ENCODE peak calls at places on chromosomes 11 and 22, in four cellular contexts. One of them, this sample, is unnamed.

GRCh38 chr11:57584341-57584740 is 13.1 kb upstream of the SERPING1 start:
- DNase-seq in HCT116: no peak
- DNase-seq in astrocyte of the spinal cord: no peak
- DNase-seq in A549: no peak
- DNase-seq in this sample: no peak

GRCh38 chr11:111064118-111064517 is 181.4 kb upstream of the POU2AF2 start:
- DNase-seq in HCT116: no peak
- DNase-seq in astrocyte of the spinal cord: peak
- DNase-seq in A549: no peak
- DNase-seq in this sample: peak

GRCh38 chr22:46656856-46657654 is 36.9 kb downstream of the GRAMD4 start:
- DNase-seq in HCT116: no peak
- DNase-seq in astrocyte of the spinal cord: no peak
- DNase-seq in A549: no peak
- DNase-seq in this sample: no peak

GRCh38 chr11:84865257-84865656 is 761.9 kb downstream of the DLG2 start:
- DNase-seq in HCT116: no peak
- DNase-seq in astrocyte of the spinal cord: no peak
- DNase-seq in A549: no peak
- DNase-seq in this sample: no peak

GRCh38 chr11:10622957-10623787 is 54.7 kb upstream of the LYVE1 start:
- DNase-seq in HCT116: no peak
- DNase-seq in astrocyte of the spinal cord: no peak
- DNase-seq in A549: no peak
- DNase-seq in this sample: no peak

GRCh38 chr22:43226368-43226979 is 39.5 kb upstream of the TTLL12 start:
- DNase-seq in HCT116: no peak
- DNase-seq in astrocyte of the spinal cord: peak
- DNase-seq in A549: no peak
- DNase-seq in this sample: no peak

GRCh38 chr22:45469573-45470383 is 32.9 kb upstream of the FBLN1 start:
- DNase-seq in HCT116: no peak
- DNase-seq in astrocyte of the spinal cord: no peak
- DNase-seq in A549: no peak
- DNase-seq in this sample: peak

GRCh38 chr11:9461760-9462134 is 935 bp downstream of the ZNF143 start:
- DNase-seq in HCT116: no peak
- DNase-seq in astrocyte of the spinal cord: peak
- DNase-seq in A549: peak
- DNase-seq in this sample: peak

GRCh38 chr11:71250512-71251158 is 1.7 kb downstream of the SHANK2 start:
- DNase-seq in HCT116: no peak
- DNase-seq in astrocyte of the spinal cord: no peak
- DNase-seq in A549: no peak
- DNase-seq in this sample: no peak
- H3K4me3 ChIP-seq in HCT116: peak
- H3K4me3 ChIP-seq in astrocyte of the spinal cord: peak
- H3K4me3 ChIP-seq in A549: peak
- H3K4me3 ChIP-seq in this sample: no peak

GRCh38 chr11:34359548-34359891 is 1.7 kb upstream of the ABTB2 start:
- DNase-seq in HCT116: peak
- DNase-seq in astrocyte of the spinal cord: no peak
- DNase-seq in A549: no peak
- DNase-seq in this sample: no peak
- TF ChIP-seq CTCF in HCT116: no peak
- TF ChIP-seq CTCF in astrocyte of the spinal cord: no peak
- TF ChIP-seq CTCF in A549: peak
- TF ChIP-seq CTCF in this sample: no peak

DNA sequence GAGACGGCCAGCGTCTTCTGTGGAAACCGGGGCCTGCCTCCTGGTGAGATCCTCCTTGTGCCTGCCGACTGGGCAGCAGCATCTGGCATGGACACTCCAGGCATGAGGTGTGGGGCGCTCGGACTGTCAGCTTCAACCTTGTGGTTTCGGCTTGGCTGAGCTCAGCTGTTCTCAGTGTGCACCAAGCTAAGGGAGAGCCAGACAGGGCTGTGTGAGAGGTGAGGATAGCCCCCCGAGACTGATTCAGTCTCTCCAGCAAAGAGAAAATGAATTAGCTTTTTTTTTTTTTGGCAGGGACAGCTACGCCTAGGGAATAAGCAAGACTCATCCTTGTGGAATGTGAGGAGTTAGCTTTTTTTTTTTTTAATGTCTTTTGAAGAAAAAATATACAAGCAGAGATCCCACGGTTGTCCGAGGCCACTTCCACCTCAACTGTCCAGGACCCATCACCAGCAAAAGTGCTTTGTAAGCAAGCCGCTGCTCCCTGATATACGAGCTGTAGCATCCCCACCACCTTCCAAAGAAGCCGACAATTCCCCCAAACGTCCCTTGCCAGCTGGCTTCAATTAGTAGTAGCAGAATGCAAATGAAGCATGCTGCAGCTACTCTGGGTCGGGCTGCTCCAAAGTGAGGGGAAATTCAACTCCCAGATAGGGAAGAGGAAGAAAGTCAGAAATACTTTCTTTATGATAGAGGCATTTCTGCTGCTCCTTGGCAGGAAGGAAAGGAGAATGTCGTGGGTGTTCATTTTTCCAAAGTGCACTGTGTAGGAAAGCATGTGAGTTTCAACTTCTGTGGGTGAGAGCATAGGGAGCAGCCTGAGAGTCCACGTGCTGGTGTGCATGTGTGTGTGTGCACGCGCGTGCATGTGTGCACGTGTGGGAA is 9.8 kb upstream of the THY1 start:
- DNase-seq in HCT116: no peak
- DNase-seq in astrocyte of the spinal cord: peak
- DNase-seq in A549: no peak
- DNase-seq in this sample: peak
- H3K4me3 ChIP-seq in HCT116: no peak
- H3K4me3 ChIP-seq in astrocyte of the spinal cord: peak
- H3K4me3 ChIP-seq in A549: no peak
- H3K4me3 ChIP-seq in this sample: peak

DNA sequence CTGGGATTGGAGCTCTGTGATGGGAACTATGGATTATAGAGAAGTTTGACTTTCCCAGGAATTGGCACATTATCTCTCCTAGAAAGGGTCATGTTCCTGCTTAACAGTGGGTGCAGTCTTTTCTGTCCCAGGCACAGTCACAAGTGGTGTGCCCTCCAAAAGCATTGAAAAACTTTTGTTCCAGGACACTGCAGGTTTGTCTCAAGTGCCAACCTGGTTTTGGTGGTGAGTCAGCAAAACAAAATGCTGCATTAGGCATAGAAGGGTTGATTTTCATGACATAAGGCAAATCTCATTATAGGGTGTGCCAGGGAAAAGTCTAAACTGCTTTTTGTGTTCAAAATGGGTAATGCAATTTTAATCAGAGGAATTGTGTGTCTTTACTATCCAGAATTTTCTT is 4.9 kb downstream of the HTATIP2 start:
- DNase-seq in HCT116: no peak
- DNase-seq in astrocyte of the spinal cord: no peak
- DNase-seq in A549: no peak
- DNase-seq in this sample: no peak
- TF ChIP-seq CTCF in HCT116: no peak
- TF ChIP-seq CTCF in astrocyte of the spinal cord: no peak
- TF ChIP-seq CTCF in A549: no peak
- TF ChIP-seq CTCF in this sample: no peak

GRCh38 chr11:5691963-5692358 is 2.4 kb downstream of the TRIM22 start:
- DNase-seq in HCT116: no peak
- DNase-seq in astrocyte of the spinal cord: no peak
- DNase-seq in A549: no peak
- DNase-seq in this sample: no peak
- H3K4me3 ChIP-seq in HCT116: no peak
- H3K4me3 ChIP-seq in astrocyte of the spinal cord: no peak
- H3K4me3 ChIP-seq in A549: no peak
- H3K4me3 ChIP-seq in this sample: no peak

GRCh38 chr22:26585104-26585790 is 4.7 kb downstream of the TPST2 start:
- DNase-seq in HCT116: no peak
- DNase-seq in astrocyte of the spinal cord: peak
- DNase-seq in A549: peak
- DNase-seq in this sample: peak
- TF ChIP-seq CTCF in HCT116: no peak
- TF ChIP-seq CTCF in astrocyte of the spinal cord: peak
- TF ChIP-seq CTCF in A549: no peak
- TF ChIP-seq CTCF in this sample: peak

DNA sequence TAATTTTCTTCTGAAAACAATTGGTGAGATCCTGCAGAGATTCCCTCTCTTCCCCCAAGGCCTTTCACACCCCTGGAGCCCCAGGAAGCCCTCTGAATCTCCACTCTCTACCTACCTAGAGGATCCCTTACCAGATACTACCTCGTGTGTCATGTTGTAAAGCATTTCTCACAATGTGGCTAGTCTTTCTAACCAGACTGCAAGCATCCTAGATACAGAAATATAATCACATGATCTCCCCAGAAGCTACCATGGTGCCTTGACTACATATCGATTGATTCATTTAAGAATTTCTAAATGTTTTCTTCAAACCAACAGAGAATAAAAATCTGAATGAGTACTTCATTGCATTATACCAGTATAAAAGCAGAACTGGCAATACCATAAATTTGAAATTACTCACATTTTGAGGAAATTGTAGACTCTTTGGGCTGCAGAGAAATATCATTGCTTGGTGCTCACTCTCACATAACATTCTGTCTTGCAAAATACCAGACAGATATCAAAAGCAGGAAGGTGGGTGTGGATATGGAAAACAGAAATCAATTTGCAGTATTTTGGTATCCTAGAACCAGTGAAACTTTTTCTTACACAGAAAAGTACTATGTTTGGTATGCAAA is 113.5 kb downstream of the MAML2 start:
- DNase-seq in HCT116: no peak
- DNase-seq in astrocyte of the spinal cord: no peak
- DNase-seq in A549: no peak
- DNase-seq in this sample: no peak
- H3K4me3 ChIP-seq in HCT116: no peak
- H3K4me3 ChIP-seq in astrocyte of the spinal cord: no peak
- H3K4me3 ChIP-seq in A549: no peak
- H3K4me3 ChIP-seq in this sample: no peak

DNA sequence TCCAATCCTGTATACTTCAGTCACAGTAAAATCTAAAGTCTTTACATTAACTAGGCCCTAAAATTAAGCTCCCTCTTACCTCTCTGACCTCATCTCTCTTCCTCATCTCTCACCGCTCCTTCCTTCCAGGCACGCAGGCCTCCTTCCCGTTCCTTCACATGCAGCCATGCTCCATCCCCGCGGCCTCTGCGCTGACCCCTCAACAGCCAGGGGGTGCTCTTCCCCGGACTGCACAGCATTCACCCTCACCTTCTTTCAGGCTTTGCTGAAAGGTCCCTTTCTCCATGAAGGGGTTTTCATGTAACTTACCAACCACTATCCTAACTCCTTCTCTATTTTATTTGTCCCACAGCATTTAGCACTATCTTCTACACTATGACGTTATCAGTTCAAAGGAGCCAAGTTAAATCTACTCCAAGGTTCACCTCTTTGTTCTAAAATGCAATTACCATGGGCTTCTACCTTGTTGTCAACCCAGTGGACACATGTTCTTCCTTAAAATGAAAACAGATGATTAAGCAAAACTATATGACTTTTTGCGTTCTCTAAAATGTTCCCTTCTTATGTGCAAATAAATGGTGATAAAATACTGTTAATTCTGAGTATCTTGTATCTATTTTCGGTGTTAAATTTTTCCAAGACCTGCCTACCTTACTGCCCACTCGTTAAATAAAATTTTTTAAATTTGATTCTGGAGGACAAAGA is 57.8 kb upstream of the APOA1 start:
- DNase-seq in HCT116: no peak
- DNase-seq in astrocyte of the spinal cord: no peak
- DNase-seq in A549: peak
- DNase-seq in this sample: no peak
- TF ChIP-seq CTCF in HCT116: peak
- TF ChIP-seq CTCF in astrocyte of the spinal cord: peak
- TF ChIP-seq CTCF in A549: no peak
- TF ChIP-seq CTCF in this sample: peak